ENCODE peak calls at places on chromosomes 6 and 20, in five cellular contexts. T, D, S, R and E are unnamed samples.

GRCh38 chr6:39876111-39876510 is 58.2 kb downstream of the MOCS1 start:
- DNase-seq in T (no peak), D (no peak), S (no peak), R (no peak), E (no peak)

GRCh38 chr6:80714513-80714912 is 608.0 kb downstream of the BCKDHB start:
- DNase-seq in T (no peak), D (no peak), S (no peak), R (no peak), E (no peak)

GRCh38 chr6:74467533-74468215 is 738.2 kb downstream of the COL12A1 start:
- DNase-seq in T (no peak), D (no peak), S (no peak), R (no peak), E (no peak)

GRCh38 chr20:57966609-57967008 is 256.8 kb upstream of the PMEPA1 start:
- DNase-seq in T (no peak), D (no peak), S (no peak), R (no peak), E (no peak)

GRCh38 chr6:10487668-10488327 is 33.4 kb upstream of the GCNT2 start:
- DNase-seq in T (no peak), D (no peak), S (no peak), R (no peak), E (no peak)

GRCh38 chr6:28757429-28758045 is 166.2 kb downstream of the TRIM27 start:
- DNase-seq in T (no peak), D (no peak), S (no peak), R (no peak), E (no peak)

GRCh38 chr6:22457986-22458385 is 111.4 kb upstream of the HDGFL1 start:
- DNase-seq in T (no peak), D (no peak), S (no peak), R (no peak), E (no peak)

GRCh38 chr20:61531553-61532345 is 279.7 kb downstream of the CDH4 start:
- DNase-seq in T (no peak), D (no peak), S (no peak), R (no peak), E (no peak)

GRCh38 chr6:165013701-165014100 is 295.7 kb downstream of the C6orf118 start:
- DNase-seq in T (no peak), D (no peak), S (no peak), R (no peak), E (no peak)

GRCh38 chr6:40528051-40528450 is 59.1 kb downstream of the LRFN2 start:
- DNase-seq in T (no peak), D (no peak), S (no peak), R (no peak), E (no peak)

GRCh38 chr6:41470341-41471063 is 75.7 kb upstream of the FOXP4 start:
- DNase-seq in T (no peak), D (no peak), S (no peak), R (no peak), E (peak)

GRCh38 chr20:56324806-56325205 is 34.0 kb upstream of the FAM210B start:
- DNase-seq in T (no peak), D (no peak), S (no peak), R (no peak), E (no peak)

GRCh38 chr20:25058051-25058796 is at the start of gene ACSS1:
- DNase-seq in T (peak), D (peak), S (no peak), R (peak), E (peak)

GRCh38 chr20:58433759-58434158 is 44.7 kb downstream of the VAPB start:
- DNase-seq in T (no peak), D (no peak), S (no peak), R (peak), E (peak)

GRCh38 chr6:64224819-64225218 is 589.2 kb downstream of the PHF3 start:
- DNase-seq in T (no peak), D (no peak), S (no peak), R (no peak), E (no peak)

GRCh38 chr6:48426636-48427035 is 315.6 kb upstream of the PTCHD4 start:
- DNase-seq in T (no peak), D (no peak), S (no peak), R (peak), E (peak)

GRCh38 chr6:41097467-41098090 is 24.8 kb downstream of the NFYA start:
- DNase-seq in T (no peak), D (no peak), S (peak), R (peak), E (peak)

GRCh38 chr6:28134015-28134414 is 7.7 kb upstream of the ZKSCAN8 start:
- DNase-seq in T (no peak), D (no peak), S (no peak), R (peak), E (peak)